ENCODE peak calls at places on chromosomes 4 and X, in five cellular contexts. O is H9, B is neuronal stem cell, E is mesenchymal stem cell, A is H1. J is an unnamed sample.
A peak's percentile ranks its signal among the peaks of the same experiment; 100 is the strongest.

GRCh38 chrX:147069926-147070325 is 255.4 kb upstream of the CXorf51A start:
- DNase-seq in O (no peak), B (no peak), E (peak; percentile 70), A (no peak), J (no peak)

GRCh38 chrX:67288958-67289641 is 254.7 kb upstream of the AR start:
- DNase-seq in O (no peak), B (no peak), E (no peak), A (no peak), J (no peak)

GRCh38 chr4:186304216-186304615 is 38.2 kb downstream of the F11 start:
- DNase-seq in O (no peak), B (no peak), E (no peak), A (no peak), J (no peak)

GRCh38 chrX:138775501-138775900 is 64.0 kb upstream of the FGF13 start:
- DNase-seq in O (no peak), B (no peak), E (peak; percentile 2), A (no peak), J (peak; percentile 46)

GRCh38 chr4:42641155-42641554 is 15.8 kb downstream of the ATP8A1 start:
- DNase-seq in O (no peak), B (no peak), E (no peak), A (no peak), J (no peak)

GRCh38 chr4:76811604-76812412 is 86.1 kb downstream of the SOWAHB start:
- DNase-seq in O (peak; percentile 28), B (no peak), E (peak; percentile 73), A (no peak), J (no peak)

GRCh38 chrX:69932323-69932722 is 117.4 kb downstream of the AWAT2 start:
- DNase-seq in O (no peak), B (no peak), E (no peak), A (no peak), J (no peak)

GRCh38 chrX:71618787-71619186 is 476 bp upstream of the CXCR3 start:
- DNase-seq in O (no peak), B (no peak), E (no peak), A (no peak), J (no peak)

GRCh38 chrX:101550825-101551767 is 749 bp downstream of the ARMCX1 start:
- DNase-seq in O (peak; percentile 41), B (peak; percentile 32), E (peak; percentile 66), A (peak; percentile 59), J (no peak)

GRCh38 chr4:159735281-159736207 is 632.7 kb downstream of the RAPGEF2 start:
- DNase-seq in O (peak; percentile 58), B (no peak), E (no peak), A (no peak), J (no peak)

GRCh38 chr4:39476181-39476873 is 17.5 kb downstream of the LIAS start:
- DNase-seq in O (no peak), B (no peak), E (no peak), A (no peak), J (no peak)

GRCh38 chrX:48509245-48509590 is 426 bp downstream of the PORCN start:
- DNase-seq in O (no peak), B (no peak), E (no peak), A (no peak), J (no peak)
- H4K8ac ChIP-seq in O (no peak overlapping the region), B (no peak overlapping the region), E (peak overlapping the region; percentile 85), A (peak overlapping the region; percentile 80), J (peak overlapping the region; percentile 82)

GRCh38 chrX:40155617-40156471 is 58.1 kb upstream of the BCOR start:
- DNase-seq in O (no peak), B (no peak), E (no peak), A (peak; percentile 48), J (no peak)
- H3K27me3 ChIP-seq in O (peaks cover 25% of the 10 kb centered on the region), B (peaks cover 23% of the 10 kb centered on the region), E (no peaks in the 10 kb centered on the region), A (peaks cover 5% of the 10 kb centered on the region), J (peaks cover 30% of the 10 kb centered on the region)

GRCh38 chr4:134393592-134393991 is 192.0 kb upstream of the PABPC4L start:
- DNase-seq in O (no peak), B (no peak), E (no peak), A (no peak), J (no peak)
- H2BK12ac ChIP-seq in O (no peak overlapping the region), B (no peak overlapping the region), E (no peak overlapping the region), A (no peak overlapping the region), J (no peak overlapping the region)

DNA sequence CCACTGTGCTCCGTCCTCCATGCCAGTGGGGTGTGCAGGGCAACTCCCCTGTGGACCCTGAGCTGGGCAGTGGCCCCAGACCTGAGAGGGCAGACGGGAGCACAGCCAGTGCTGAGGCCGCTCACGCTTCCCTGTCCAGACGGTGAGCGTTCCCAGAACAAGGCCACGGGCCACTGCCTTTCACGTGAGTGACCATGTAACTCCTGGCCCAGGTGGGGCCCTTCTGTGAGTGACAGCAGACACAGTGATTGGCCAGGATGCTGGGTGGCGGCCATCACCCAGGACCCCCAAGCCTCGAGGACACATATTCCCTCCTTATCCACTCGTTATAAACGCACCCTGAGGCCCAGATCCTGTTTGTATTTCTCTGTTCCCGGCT is 10.5 kb downstream of the NSG1 start:
- DNase-seq in O (no peak), B (no peak), E (no peak), A (no peak), J (no peak)
- H4K8ac ChIP-seq in O (no peak overlapping the region), B (no peak overlapping the region), E (peak overlapping the region; percentile 58), A (no peak overlapping the region), J (no peak overlapping the region)

GRCh38 chr4:2426069-2426397 is 7.3 kb downstream of the CFAP99 start:
- DNase-seq in O (peak; percentile 23), B (no peak), E (no peak), A (no peak), J (no peak)

GRCh38 chr4:2426711-2427275 is 8.0 kb downstream of the CFAP99 start:
- DNase-seq in O (no peak), B (no peak), E (no peak), A (no peak), J (no peak)

GRCh38 chr4:2427383-2428334 is 8.9 kb downstream of the CFAP99 start:
- DNase-seq in O (peak; percentile 26), B (no peak), E (no peak), A (no peak), J (no peak)

GRCh38 chr4:2425386-2426068 is 6.8 kb downstream of the CFAP99 start:
- DNase-seq in O (no peak), B (no peak), E (no peak), A (no peak), J (no peak)

GRCh38 chr4:2428496-2429213 is 9.9 kb downstream of the CFAP99 start:
- DNase-seq in O (peak; percentile 25), B (no peak), E (no peak), A (no peak), J (no peak)
- H3K27me3 ChIP-seq in O (no peaks in the 10 kb centered on the region), B (no peaks in the 10 kb centered on the region), E (no peaks in the 10 kb centered on the region), A (no peaks in the 10 kb centered on the region), J (no peaks in the 10 kb centered on the region)

GRCh38 chrX:39850630-39851152 is 247.1 kb downstream of the BCOR start:
- DNase-seq in O (no peak), B (no peak), E (peak; percentile 34), A (no peak), J (no peak)
- H2BK12ac ChIP-seq in O (no peak overlapping the region), B (no peak overlapping the region), E (no peak overlapping the region), A (peak overlapping the region; percentile 39), J (no peak overlapping the region)

GRCh38 chr4:121800961-121801714 is at the start of gene EXOSC9:
- DNase-seq in O (peak; percentile 92), B (peak; percentile 94), E (peak; percentile 93), A (peak; percentile 99), J (peak; percentile 90)

GRCh38 chr4:121801715-121802075 is 572 bp downstream of the EXOSC9 start:
- DNase-seq in O (no peak), B (no peak), E (no peak), A (no peak), J (peak; percentile 12)

GRCh38 chr4:121799888-121800501 is 1.1 kb upstream of the EXOSC9 start:
- DNase-seq in O (no peak), B (no peak), E (no peak), A (no peak), J (no peak)

GRCh38 chr4:121799208-121799823 is 1.8 kb upstream of the EXOSC9 start:
- DNase-seq in O (no peak), B (no peak), E (no peak), A (no peak), J (no peak)

DNA sequence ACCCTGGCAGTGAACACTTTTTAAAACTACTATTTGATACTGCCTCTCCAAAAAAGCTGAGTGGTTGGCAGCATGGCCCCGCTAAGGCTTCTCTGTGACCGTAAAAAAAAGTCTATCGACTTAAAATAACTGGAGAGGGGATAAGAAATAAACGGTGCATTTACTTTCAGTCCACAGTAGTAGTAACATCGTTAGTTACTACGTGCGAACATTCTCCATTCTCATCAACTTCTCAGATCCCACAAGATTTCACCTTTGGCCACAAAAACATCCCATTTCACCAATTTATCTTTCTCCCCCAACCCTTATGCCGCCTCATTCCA is 524 bp upstream of the EXOSC9 start:
- DNase-seq in O (no peak), B (no peak), E (no peak), A (no peak), J (no peak)
- H4K8ac ChIP-seq in O (no peak overlapping the region), B (no peak overlapping the region), E (peak overlapping the region; percentile 99), A (no peak overlapping the region), J (peak overlapping the region; percentile 96)

GRCh38 chr4:4394644-4395043 is 7.7 kb downstream of the NSG1 start:
- DNase-seq in O (no peak), B (no peak), E (peak; percentile 72), A (no peak), J (no peak)
- H3K27me3 ChIP-seq in O (no peaks in the 10 kb centered on the region), B (no peaks in the 10 kb centered on the region), E (peaks cover 76% of the 10 kb centered on the region), A (no peaks in the 10 kb centered on the region), J (no peaks in the 10 kb centered on the region)

J was measured in trophoblast cell.